ENCODE peak calls at places on chromosome 22, in seven cellular contexts. S is neuronal stem cell, Z is mesenchymal stem cell, G is IMR-90, T is H9, R is H1, L is trophoblast cell. F is an unnamed sample.

GRCh38 chr22:33539902-33540751 is 380.1 kb downstream of the LARGE1 start:
- DNase-seq in L (no peak), S (no peak), R (no peak), T (no peak), G (peak), Z (no peak), F (no peak)

GRCh38 chr22:23246982-23247766 is 66.9 kb downstream of the BCR start:
- DNase-seq in L (no peak), T (no peak), R (no peak), G (no peak), Z (no peak), S (no peak), F (no peak)

GRCh38 chr22:43300891-43301676 is 42.1 kb downstream of the SCUBE1 start:
- DNase-seq in R (no peak), T (no peak), L (no peak), S (no peak), G (no peak), Z (no peak), F (no peak)

GRCh38 chr22:30565341-30565740 is 9.1 kb downstream of the GAL3ST1 start:
- DNase-seq in Z (no peak), S (no peak), G (peak), T (no peak), R (no peak), L (no peak), F (no peak)

GRCh38 chr22:31692186-31692886 is 30.3 kb upstream of the PISD start:
- DNase-seq in G (peak), S (no peak), L (no peak), T (no peak), R (no peak), Z (peak), F (no peak)

GRCh38 chr22:23969071-23969470 is 2.4 kb downstream of the DDTL start:
- DNase-seq in T (no peak), L (no peak), Z (no peak), S (no peak), R (peak), G (no peak), F (no peak)

GRCh38 chr22:17379939-17380710 is 10.9 kb downstream of the CECR2 start:
- DNase-seq in T (no peak), L (no peak), R (no peak), Z (no peak), S (no peak), G (no peak), F (peak)

GRCh38 chr22:35568751-35569725 is 28.4 kb downstream of the RASD2 start:
- DNase-seq in T (no peak), S (no peak), G (peak), L (peak), R (no peak), Z (no peak), F (no peak)

GRCh38 chr22:32558681-32559355 is 84.2 kb downstream of the FBXO7 start:
- DNase-seq in S (no peak), R (no peak), T (no peak), G (peak), L (no peak), Z (peak), F (no peak)

GRCh38 chr22:43060213-43060612 is 29.0 kb downstream of the TTLL1 start:
- DNase-seq in Z (peak), S (peak), R (peak), L (peak), G (no peak), T (peak), F (peak)

GRCh38 chr22:50303848-50304527 is 3.5 kb downstream of the PLXNB2 start:
- DNase-seq in G (no peak), L (peak), R (peak), T (peak), Z (no peak), S (no peak), F (peak)

GRCh38 chr22:20946080-20946986 is 20.7 kb upstream of the AIFM3 start:
- DNase-seq in Z (peak), T (no peak), S (no peak), R (no peak), G (peak), L (no peak), F (no peak)

GRCh38 chr22:21696115-21696514 is 30.3 kb downstream of the PPIL2 start:
- DNase-seq in S (no peak), L (no peak), G (no peak), T (no peak), Z (no peak), R (no peak), F (no peak)

GRCh38 chr22:42644422-42645340 is 4.3 kb upstream of the ATP5MGL start:
- DNase-seq in Z (peak), T (peak), L (no peak), R (no peak), S (no peak), G (no peak), F (no peak)

GRCh38 chr22:43186272-43187170 is at the start of gene TTLL12:
- DNase-seq in Z (peak), T (peak), G (peak), R (no peak), L (peak), S (peak), F (peak)

GRCh38 chr22:17501679-17502285 is 61.5 kb upstream of the SLC25A18 start:
- DNase-seq in T (no peak), S (peak), L (peak), G (peak), Z (peak), R (no peak), F (peak)

GRCh38 chr22:22820626-22821025 is 67.0 kb upstream of the IGLL5 start:
- DNase-seq in R (no peak), T (no peak), Z (no peak), S (no peak), G (no peak), L (no peak), F (no peak)

GRCh38 chr22:24410110-24410856 is 17.1 kb upstream of the ADORA2A start:
- DNase-seq in R (no peak), Z (peak), S (no peak), G (peak), L (no peak), T (no peak), F (no peak)

GRCh38 chr22:32265882-32266767 is 11.0 kb upstream of the SLC5A4 start:
- DNase-seq in G (peak), T (peak), S (peak), R (peak), L (peak), Z (peak), F (peak)

GRCh38 chr22:38305481-38306448 is 11.5 kb downstream of the CSNK1E start:
- DNase-seq in T (peak), L (no peak), R (no peak), Z (peak), G (peak), S (no peak), F (peak)

GRCh38 chr22:39088688-39089032 is 8.4 kb upstream of the APOBEC3H start:
- DNase-seq in S (no peak), L (no peak), T (no peak), R (no peak), Z (no peak), G (no peak), F (no peak)

GRCh38 chr22:28894793-28895192 is 11.4 kb downstream of the ZNRF3 start:
- DNase-seq in L (no peak), G (no peak), Z (no peak), S (no peak), R (no peak), T (no peak), F (no peak)

GRCh38 chr22:18008136-18008535 is 16.2 kb downstream of the MICAL3 start:
- DNase-seq in T (no peak), R (no peak), G (no peak), L (peak), Z (no peak), S (no peak), F (no peak)

GRCh38 chr22:42074846-42075245 is 798 bp downstream of the PHETA2 start:
- DNase-seq in S (no peak), R (no peak), Z (no peak), G (no peak), T (no peak), L (no peak), F (no peak)

GRCh38 chr22:18095101-18095805 is 15.4 kb upstream of the TUBA8 start:
- DNase-seq in G (peak), Z (no peak), L (no peak), R (no peak), T (no peak), S (no peak), F (no peak)

GRCh38 chr22:39219071-39220050 is 25.4 kb downstream of the PDGFB start:
- DNase-seq in R (peak), L (no peak), G (no peak), S (no peak), T (peak), Z (no peak), F (peak)

GRCh38 chr22:22692707-22693530 is 48.5 kb downstream of the GGTLC2 start:
- DNase-seq in Z (no peak), G (peak), L (peak), R (peak), T (peak), S (peak), F (peak)

GRCh38 chr22:42364641-42365336 is 67.4 kb downstream of the NFAM1 start:
- DNase-seq in L (no peak), S (no peak), R (no peak), G (peak), Z (no peak), T (no peak), F (no peak)

GRCh38 chr22:48438791-48439559 is 1388.7 kb downstream of the BRD1 start:
- DNase-seq in L (no peak), Z (no peak), T (no peak), R (no peak), S (no peak), G (no peak), F (peak)

GRCh38 chr22:48434156-48434867 is 1393.4 kb downstream of the BRD1 start:
- DNase-seq in T (no peak), G (no peak), S (no peak), Z (no peak), R (no peak), L (no peak), F (no peak)

GRCh38 chr22:48438096-48438495 is 1389.6 kb downstream of the BRD1 start:
- DNase-seq in Z (no peak), R (no peak), L (no peak), T (no peak), G (no peak), S (no peak), F (no peak)

GRCh38 chr22:48434868-48435250 is 1392.8 kb downstream of the BRD1 start:
- DNase-seq in S (no peak), G (no peak), L (no peak), Z (no peak), R (no peak), T (no peak), F (no peak)

GRCh38 chr22:48436201-48436931 is 1391.3 kb downstream of the BRD1 start:
- DNase-seq in R (no peak), S (no peak), G (no peak), Z (no peak), L (no peak), T (no peak), F (no peak)
- H3K18ac ChIP-seq in R (no peak), S (peak), G (no peak), Z (no peak), L (no peak), T (no peak), F (no peak)

GRCh38 chr22:44396727-44397722 is 84.3 kb upstream of the SHISAL1 start:
- DNase-seq in T (peak), G (no peak), L (no peak), Z (no peak), S (no peak), R (peak), F (no peak)
- H3K9ac ChIP-seq in T (no peak), G (no peak), L (no peak), Z (no peak), S (no peak), R (no peak), F (no peak)

DNA sequence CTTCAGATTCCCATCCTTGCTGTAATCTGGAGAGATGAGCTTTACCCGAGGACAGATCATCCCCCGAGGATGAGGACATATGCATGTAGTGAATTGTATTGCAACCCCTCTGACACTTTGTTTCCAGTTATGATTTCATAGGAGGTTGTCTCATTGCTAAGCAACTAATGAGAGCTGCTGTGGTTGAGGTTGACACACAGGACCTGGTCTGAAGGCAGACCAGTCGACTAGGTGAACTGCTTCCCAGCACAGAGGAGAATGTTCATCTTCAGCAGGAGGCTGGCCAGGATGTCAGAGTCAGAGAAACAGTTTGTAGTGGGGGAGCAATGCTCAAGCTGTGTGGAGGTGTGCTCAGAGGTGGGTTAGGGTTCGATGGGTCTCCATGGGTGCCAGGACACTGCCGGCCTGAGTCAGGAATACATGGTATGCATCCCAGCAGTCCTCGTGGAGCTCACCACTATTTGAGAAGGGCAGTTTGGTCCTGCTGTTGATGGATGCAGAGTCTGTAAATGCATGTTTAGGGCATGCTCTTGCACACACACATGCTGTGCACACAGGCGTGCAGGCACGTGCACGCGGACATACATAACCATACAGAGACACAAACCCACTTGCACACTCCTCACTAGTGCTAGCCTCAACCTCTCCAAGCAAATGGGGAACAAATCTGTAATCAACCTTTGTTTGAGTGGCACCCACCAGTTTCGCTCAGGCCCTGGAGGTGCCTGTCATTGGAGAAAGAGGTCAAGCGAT is 153.7 kb downstream of the TBC1D22A start:
- DNase-seq in G (no peak), T (no peak), R (peak), L (no peak), S (no peak), Z (no peak), F (no peak)
- H3K18ac ChIP-seq in G (no peak), T (no peak), R (no peak), L (no peak), S (peak), Z (no peak), F (no peak)

GRCh38 chr22:45612940-45613339 is 58.7 kb upstream of the ATXN10 start:
- DNase-seq in R (no peak), S (no peak), G (no peak), L (no peak), T (no peak), Z (no peak), F (no peak)
- H3K9ac ChIP-seq in R (no peak), S (no peak), G (no peak), L (no peak), T (no peak), Z (peak), F (no peak)

DNA sequence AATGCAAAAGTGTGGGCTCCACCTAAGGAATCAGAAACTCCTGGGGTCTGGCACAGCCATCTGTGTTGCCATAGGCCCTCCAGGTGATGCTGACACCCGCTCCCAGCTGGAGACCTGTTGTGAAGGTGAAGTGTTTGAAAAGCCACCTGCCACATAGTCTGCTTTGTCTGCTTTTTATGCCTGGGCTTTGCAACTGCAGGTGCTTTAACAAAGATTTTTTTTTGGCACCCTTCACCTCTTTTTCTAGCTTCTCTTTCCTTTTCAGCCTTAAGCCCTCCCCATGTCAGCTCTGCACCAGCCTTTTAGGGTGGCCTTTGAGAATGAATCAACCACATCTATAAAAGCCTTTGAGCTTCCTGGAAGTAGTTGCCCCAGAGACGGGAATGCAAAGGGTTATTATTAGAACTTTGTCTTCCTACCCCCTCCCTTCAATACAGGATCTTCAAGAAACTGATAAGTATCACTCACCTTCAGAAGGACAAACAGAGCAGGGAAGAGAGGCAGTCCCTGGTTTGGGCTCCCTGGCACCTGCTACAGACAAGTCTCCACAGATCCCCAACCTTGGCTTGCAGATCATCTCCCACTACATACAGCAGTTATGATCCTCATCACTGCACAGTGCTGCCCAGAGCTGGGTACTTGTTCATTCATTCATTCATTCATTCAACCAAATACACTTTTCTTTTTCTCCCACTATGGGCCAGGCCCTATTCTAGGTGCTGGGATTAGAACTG is 8.1 kb downstream of the PVALB start:
- DNase-seq in L (no peak), G (no peak), R (no peak), S (no peak), T (no peak), Z (no peak), F (no peak)
- H3K18ac ChIP-seq in L (no peak), G (no peak), R (no peak), S (peak), T (no peak), Z (no peak), F (no peak)

DNA sequence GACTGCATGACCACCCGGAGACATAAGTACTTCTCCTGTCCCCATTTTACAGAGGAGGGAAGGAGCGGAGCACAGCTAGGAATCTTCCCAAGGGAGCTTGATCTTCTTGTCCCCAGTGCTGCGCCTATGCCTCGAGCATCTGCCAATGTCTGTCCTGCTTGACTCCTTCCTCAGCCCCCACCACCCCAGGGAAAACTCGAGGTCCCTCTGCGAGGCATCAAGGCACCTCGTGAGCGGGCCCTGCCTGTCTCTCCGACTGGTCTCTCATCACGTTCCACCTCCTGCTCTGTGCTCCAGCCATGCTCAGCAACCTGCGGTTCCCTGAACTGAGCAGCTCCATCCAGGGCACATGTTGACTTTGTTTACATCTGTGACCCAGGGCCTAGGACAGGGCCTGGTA is 2.5 kb downstream of the NCF4 start:
- DNase-seq in Z (no peak), T (no peak), L (no peak), R (no peak), S (no peak), G (no peak), F (no peak)
- H3K9ac ChIP-seq in Z (no peak), T (no peak), L (no peak), R (no peak), S (no peak), G (no peak), F (no peak)

GRCh38 chr22:40281717-40282116 is 64.6 kb upstream of the ADSL start:
- DNase-seq in Z (no peak), G (no peak), S (no peak), L (no peak), T (no peak), R (no peak), F (no peak)
- H3K18ac ChIP-seq in Z (no peak), G (no peak), S (no peak), L (no peak), T (no peak), R (no peak), F (no peak)

GRCh38 chr22:25420925-25421904 is 143.3 kb upstream of the GRK3 start:
- DNase-seq in S (no peak), Z (no peak), L (no peak), R (peak), T (peak), G (no peak), F (peak)
- H3K9ac ChIP-seq in S (peak), Z (no peak), L (no peak), R (no peak), T (no peak), G (no peak), F (peak)

GRCh38 chr22:47143249-47143938 is 380.9 kb downstream of the TBC1D22A start:
- DNase-seq in Z (no peak), T (no peak), S (no peak), L (no peak), G (no peak), R (no peak), F (no peak)

GRCh38 chr22:47146391-47146790 is 383.9 kb downstream of the TBC1D22A start:
- DNase-seq in R (no peak), S (no peak), Z (no peak), L (no peak), T (no peak), G (no peak), F (peak)

GRCh38 chr22:47145883-47146282 is 383.4 kb downstream of the TBC1D22A start:
- DNase-seq in S (no peak), L (no peak), R (no peak), T (no peak), Z (no peak), G (no peak), F (no peak)

GRCh38 chr22:47144076-47144765 is 381.8 kb downstream of the TBC1D22A start:
- DNase-seq in T (no peak), Z (no peak), G (no peak), R (no peak), L (no peak), S (no peak), F (no peak)

DNA sequence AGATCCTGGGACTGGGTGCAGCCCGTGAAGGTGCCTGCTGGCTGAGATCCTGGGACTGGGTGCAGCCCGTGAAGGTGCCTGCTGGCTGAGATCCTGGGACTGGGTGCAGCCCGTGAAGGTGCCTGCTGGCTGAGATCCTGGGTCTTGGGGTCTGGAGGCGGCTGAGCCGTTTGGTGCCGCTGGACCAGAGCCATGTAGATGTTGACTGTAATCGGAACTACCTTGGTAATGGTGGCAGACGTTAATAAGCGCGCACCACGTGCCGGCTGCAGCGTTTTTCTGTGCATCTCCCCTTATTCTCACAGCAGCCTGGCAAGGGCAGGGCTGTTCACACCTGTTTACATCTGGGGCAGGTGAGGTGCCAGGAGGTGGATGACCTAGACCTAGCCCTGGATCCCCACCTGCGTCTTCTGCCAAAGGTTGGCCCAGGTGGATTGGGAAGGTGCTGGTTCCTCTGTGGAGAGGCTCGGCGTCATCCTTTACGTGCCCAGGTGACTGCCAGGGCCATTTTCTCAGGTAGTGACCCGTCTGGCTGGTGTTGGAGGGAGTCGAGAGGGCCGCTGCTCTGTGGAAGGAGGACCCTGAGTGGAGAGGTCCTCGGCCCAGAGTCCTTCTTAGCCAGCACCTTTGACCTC is 382.5 kb downstream of the TBC1D22A start:
- DNase-seq in G (no peak), Z (no peak), T (no peak), L (no peak), R (no peak), S (no peak), F (no peak)
- H3K18ac ChIP-seq in G (no peak), Z (no peak), T (no peak), L (no peak), R (no peak), S (peak), F (no peak)

GRCh38 chr22:19878461-19879247 is 24.0 kb upstream of the GNB1L start:
- DNase-seq in S (no peak), G (peak), T (no peak), R (peak), Z (no peak), L (no peak), F (no peak)
- H3K9ac ChIP-seq in S (peak), G (no peak), T (no peak), R (no peak), Z (no peak), L (no peak), F (no peak)